ENCODE peak calls at places on chromosomes 6 and 20, in four cellular contexts. T is A673, A is MCF 10A, C is breast epithelium. B is an unnamed sample.
A peak's percentile ranks its signal among the peaks of the same experiment; 100 is the strongest.

GRCh38 chr6:10465633-10466499 is 51.0 kb upstream of the TFAP2A start:
- DNase-seq in A (peak; percentile 69), T (peak; percentile 67), C (no peak), B (peak; percentile 75)

GRCh38 chr6:109740787-109741186 is 49.7 kb downstream of the FIG4 start:
- DNase-seq in C (no peak), T (no peak), A (no peak), B (no peak)

GRCh38 chr6:117536317-117536716 is 53.8 kb downstream of the DCBLD1 start:
- DNase-seq in T (no peak), A (no peak), C (no peak), B (no peak)

GRCh38 chr6:42520786-42521607 is 42.8 kb upstream of the UBR2 start:
- DNase-seq in A (peak; percentile 23), C (no peak), T (peak; percentile 25), B (no peak)

GRCh38 chr6:47665112-47665511 is 33.3 kb upstream of the ADGRF4 start:
- DNase-seq in T (no peak), A (peak; percentile 85), C (no peak), B (no peak)

GRCh38 chr6:40778186-40778585 is 191.0 kb upstream of the LRFN2 start:
- DNase-seq in C (no peak), A (peak; percentile 42), T (no peak), B (no peak)

GRCh38 chr6:56835612-56836011 is 119.3 kb upstream of the BEND6 start:
- DNase-seq in C (no peak), A (no peak), T (no peak), B (no peak)

GRCh38 chr6:112415366-112415765 is 68.2 kb downstream of the RFPL4B start:
- DNase-seq in C (no peak), A (no peak), T (no peak), B (no peak)

GRCh38 chr6:52547647-52548352 is 29.1 kb downstream of the TRAM2 start:
- DNase-seq in T (no peak), A (no peak), C (no peak), B (no peak)

GRCh38 chr6:163761491-163761890 is 347.0 kb downstream of the QKI start:
- DNase-seq in C (no peak), T (no peak), A (no peak), B (no peak)

GRCh38 chr6:158970640-158971291 is 29.2 kb downstream of the RSPH3 start:
- DNase-seq in C (no peak), A (no peak), T (no peak), B (no peak)

GRCh38 chr20:2578430-2579192 is 42.2 kb downstream of the TMC2 start:
- DNase-seq in A (no peak), T (no peak), C (no peak), B (no peak)

GRCh38 chr6:10908228-10908627 is 21.4 kb downstream of the SYCP2L start:
- DNase-seq in C (no peak), A (no peak), T (no peak), B (no peak)

GRCh38 chr6:170175644-170176620 is 114.9 kb downstream of the DLL1 start:
- DNase-seq in A (no peak), T (no peak), C (peak; percentile 40), B (no peak)

GRCh38 chr6:16450285-16450684 is 211.9 kb downstream of the GMPR start:
- DNase-seq in C (no peak), T (no peak), A (no peak), B (no peak)

GRCh38 chr6:54877713-54878317 is 31.2 kb downstream of the FAM83B start:
- DNase-seq in A (no peak), C (no peak), T (no peak), B (no peak)

GRCh38 chr6:53616450-53617357 is 48.9 kb downstream of the KLHL31 start:
- DNase-seq in C (no peak), T (no peak), A (peak; percentile 40), B (no peak)

GRCh38 chr20:50628326-50628725 is 63.0 kb downstream of the RIPOR3 start:
- DNase-seq in C (no peak), T (peak; percentile 47), A (no peak), B (no peak)

GRCh38 chr6:34851361-34851760 is 36.5 kb downstream of the TAF11 start:
- DNase-seq in A (no peak), T (no peak), C (no peak), B (no peak)

GRCh38 chr6:139164001-139164400 is 29.1 kb downstream of the HECA start:
- DNase-seq in A (no peak), T (peak; percentile 14), C (no peak), B (no peak)
- TF ChIP-seq CTCF in A (no peak), T (no peak), C (no peak), B (no peak)

GRCh38 chr20:48724891-48725588 is 102.8 kb downstream of the PREX1 start:
- DNase-seq in C (no peak), A (no peak), T (no peak), B (no peak)
- TF ChIP-seq CTCF in C (no peak), A (no peak), T (no peak), B (no peak)

GRCh38 chr6:135630789-135631376 is 133.3 kb upstream of the AHI1 start:
- DNase-seq in T (no peak), C (no peak), A (no peak), B (no peak)
- TF ChIP-seq CTCF in T (no peak), C (no peak), A (no peak), B (no peak)

GRCh38 chr6:74991573-74992332 is 214.1 kb downstream of the COL12A1 start:
- DNase-seq in A (peak; percentile 73), C (no peak), T (no peak), B (no peak)
- TF ChIP-seq CTCF in A (peak; percentile 33), C (no peak), T (no peak), B (no peak)

DNA sequence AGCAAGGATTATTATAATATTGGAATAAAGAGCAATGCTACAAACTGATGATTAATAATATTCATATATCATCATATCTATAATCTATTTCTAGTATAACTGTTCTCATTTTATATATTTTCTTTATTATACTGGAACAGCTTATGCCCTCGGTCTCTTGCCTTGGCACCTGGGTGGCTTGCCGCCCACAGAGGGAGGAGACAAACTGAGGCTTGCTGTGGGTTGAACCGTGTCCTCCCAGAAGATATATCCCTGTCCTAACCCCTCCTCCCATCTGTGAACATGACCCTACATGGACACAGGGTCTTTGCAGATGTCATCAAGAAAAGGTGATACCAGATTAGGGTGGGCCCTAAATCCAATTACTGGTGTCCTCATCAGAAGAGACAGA is 4.7 kb downstream of the RNASET2 start:
- DNase-seq in C (no peak), A (no peak), T (no peak), B (no peak)
- TF ChIP-seq CTCF in C (no peak), A (no peak), T (no peak), B (no peak)

DNA sequence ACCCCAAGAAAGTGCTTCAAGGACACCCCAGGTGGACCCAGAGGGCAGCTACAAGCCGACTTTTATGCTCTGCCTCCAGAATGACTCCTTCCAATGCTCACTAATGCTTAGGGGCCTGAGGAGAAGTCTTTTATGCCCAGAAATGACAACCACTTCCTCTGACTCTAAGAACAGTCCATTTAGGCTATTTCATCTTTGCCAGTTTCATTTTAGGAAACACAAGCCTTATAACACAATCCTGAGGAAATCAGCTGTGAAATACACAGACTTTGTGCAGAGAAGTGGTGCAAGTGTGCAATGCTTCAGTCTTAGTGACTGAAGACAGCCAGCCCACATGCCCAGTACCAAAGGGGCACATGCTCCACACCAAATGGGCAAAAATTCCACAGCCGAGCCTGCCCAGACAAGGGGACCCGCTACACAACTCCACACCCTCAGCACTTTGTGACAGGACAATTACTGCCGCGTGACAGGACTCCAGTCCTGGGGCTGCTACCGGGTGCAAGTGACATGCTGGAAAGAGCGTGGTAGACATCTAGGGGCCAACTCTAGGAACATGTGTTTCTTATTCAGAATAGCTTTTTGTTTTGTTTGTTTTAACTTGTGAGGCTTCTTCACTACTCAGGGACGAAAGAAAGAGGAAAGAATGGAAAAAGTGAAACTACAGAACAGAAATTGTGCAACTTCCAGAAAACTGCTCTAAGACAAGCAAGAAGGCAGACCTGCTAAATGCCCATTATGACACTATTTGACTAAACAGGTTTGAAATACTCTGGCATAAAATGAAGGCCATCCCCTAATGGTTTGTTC is 28.2 kb upstream of the PLAGL1 start:
- DNase-seq in A (peak; percentile 12), C (no peak), T (peak; percentile 3), B (no peak)
- TF ChIP-seq CTCF in A (no peak), C (no peak), T (no peak), B (no peak)

DNA sequence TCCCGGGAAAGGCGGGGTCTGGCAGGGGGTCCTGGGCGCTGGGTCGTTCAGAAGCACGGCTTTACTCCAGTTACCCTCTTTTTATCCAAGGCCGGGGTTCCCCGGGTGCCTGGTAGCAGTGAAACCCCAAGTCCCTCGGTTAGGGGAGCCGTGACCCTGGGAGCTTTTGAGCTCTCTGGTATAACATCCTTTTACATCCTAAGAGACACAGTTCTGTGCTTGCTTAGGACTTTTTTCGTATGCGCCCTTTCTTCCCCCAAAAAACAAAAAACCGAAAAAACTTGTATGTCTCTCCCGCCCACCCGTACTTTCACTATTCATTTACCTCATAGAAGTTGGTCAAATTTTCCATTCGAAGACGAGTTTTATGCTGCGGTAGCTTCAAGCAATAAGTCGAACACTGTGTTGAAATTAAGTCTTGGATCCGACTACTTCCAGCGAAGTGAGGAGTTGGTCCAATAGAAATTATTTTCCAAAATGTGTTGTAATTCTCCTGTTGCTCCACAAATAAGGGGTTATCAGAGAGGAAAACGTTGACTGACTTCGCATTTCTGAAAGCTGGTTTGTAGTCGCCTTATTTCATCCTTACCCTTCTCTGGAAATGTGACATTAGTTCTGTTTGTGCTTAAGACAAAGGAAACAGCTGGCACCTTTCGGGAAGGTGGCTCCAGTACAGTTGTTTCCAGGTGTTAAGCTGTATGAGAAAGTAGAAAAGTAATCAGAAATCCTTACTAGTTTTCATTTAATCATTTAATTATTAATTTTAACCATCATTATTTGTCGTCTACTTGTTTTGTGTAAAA is 842 bp upstream of the MAN1A1 start:
- DNase-seq in C (no peak), A (peak; percentile 66), T (peak; percentile 35), B (no peak)
- TF ChIP-seq CTCF in C (no peak), A (no peak), T (no peak), B (no peak)

GRCh38 chr6:49423817-49424216 is 39.2 kb downstream of the MMUT start:
- DNase-seq in C (no peak), A (peak; percentile 23), T (peak; percentile 30), B (no peak)
- TF ChIP-seq CTCF in C (no peak), A (peak; percentile 43), T (peak; percentile 49), B (no peak)

DNA sequence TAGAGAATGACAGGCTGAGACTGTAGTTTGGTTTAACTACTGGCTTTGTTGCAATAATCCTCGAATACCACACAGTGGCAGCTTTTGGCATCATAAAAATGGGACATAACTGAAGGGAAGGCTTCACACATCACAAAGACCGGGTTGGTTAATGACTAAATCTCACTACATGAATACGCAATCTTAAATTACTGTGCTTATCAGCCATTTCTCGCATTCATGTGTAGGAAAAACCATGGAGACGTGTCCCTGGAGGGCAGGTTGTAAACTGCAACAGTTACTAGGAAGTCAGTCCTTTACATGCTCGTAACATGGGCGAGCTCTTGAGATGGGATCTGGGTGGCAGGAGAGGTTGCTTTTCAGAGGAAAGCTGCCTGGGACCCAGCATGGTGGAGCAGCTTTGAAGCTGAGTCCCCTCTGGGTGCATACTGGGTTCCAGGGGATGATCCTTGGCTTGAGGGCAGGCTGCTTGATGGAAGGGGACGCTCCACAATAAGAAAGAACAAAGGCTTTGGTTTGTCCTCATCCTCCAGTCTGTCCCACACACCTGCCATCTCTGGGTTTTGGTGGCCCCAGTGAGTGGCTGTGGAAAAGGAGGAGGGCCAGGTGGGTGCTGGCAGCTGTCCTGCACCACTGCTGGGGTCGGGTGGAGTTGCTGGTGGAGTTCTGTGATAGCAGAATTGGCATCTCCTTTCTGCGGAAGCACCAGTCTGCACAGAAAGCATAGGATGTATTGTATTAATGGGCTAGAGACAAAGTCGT is 2.1 kb downstream of the RPS21 start:
- DNase-seq in C (no peak), T (no peak), A (no peak), B (no peak)
- TF ChIP-seq CTCF in C (no peak), T (peak; percentile 10), A (no peak), B (no peak)